ENCODE peak calls at places on chromosome 19, in four cellular contexts. N, X, L and J are unnamed samples.

GRCh38 chr19:14496849-14497346 is 971 bp upstream of the GIPC1 start:
- DNase-seq in L (no peak), X (no peak), N (no peak), J (no peak)

GRCh38 chr19:55493052-55493649 is 4.9 kb downstream of the SSC5D start:
- DNase-seq in L (no peak), N (no peak), X (no peak), J (no peak)

GRCh38 chr19:42683917-42684513 is 56.3 kb downstream of the PSG3 start:
- DNase-seq in N (no peak), X (peak; percentile 25), L (peak; percentile 5), J (no peak)

GRCh38 chr19:4913996-4914735 is 4.9 kb downstream of the UHRF1 start:
- DNase-seq in X (no peak), L (no peak), N (no peak), J (no peak)

GRCh38 chr19:46513461-46514236 is 18.0 kb upstream of the PNMA8B start:
- DNase-seq in L (peak; percentile 44), X (peak; percentile 83), N (no peak), J (peak; percentile 90)

GRCh38 chr19:1856698-1857603 is 6.4 kb downstream of the KLF16 start:
- DNase-seq in X (peak; percentile 87), N (no peak), L (peak; percentile 77), J (no peak)

GRCh38 chr19:15374796-15375440 is 4.7 kb downstream of the AKAP8 start:
- DNase-seq in X (no peak), N (no peak), L (no peak), J (no peak)

GRCh38 chr19:48398329-48399235 is 5.1 kb downstream of the GRIN2D start:
- DNase-seq in X (peak; percentile 98), L (peak; percentile 44), N (no peak), J (peak; percentile 73)

GRCh38 chr19:46009530-46010510 is 13.0 kb downstream of the PGLYRP1 start:
- DNase-seq in X (peak; percentile 72), L (peak; percentile 28), N (no peak), J (peak; percentile 79)

GRCh38 chr19:51131780-51132680 is 7.3 kb downstream of the SIGLEC9 start:
- DNase-seq in X (peak; percentile 67), L (no peak), N (no peak), J (no peak)

GRCh38 chr19:48858984-48859710 is 9.3 kb downstream of the PLEKHA4 start:
- DNase-seq in X (peak; percentile 90), L (no peak), N (no peak), J (peak; percentile 21)

GRCh38 chr19:44707794-44708193 is 8.8 kb downstream of the CEACAM16 start:
- DNase-seq in N (no peak), L (no peak), X (no peak), J (no peak)

GRCh38 chr19:6534451-6535093 is 3.7 kb downstream of the TNFSF9 start:
- DNase-seq in N (no peak), X (no peak), L (no peak), J (no peak)

GRCh38 chr19:11342429-11342828 is 3.0 kb upstream of the RAB3D start:
- DNase-seq in N (no peak), X (no peak), L (no peak), J (no peak)

GRCh38 chr19:41327499-41328156 is 17.7 kb downstream of the CCDC97 start:
- DNase-seq in N (no peak), L (no peak), X (no peak), J (no peak)

GRCh38 chr19:15476334-15476733 is 3.0 kb downstream of the PGLYRP2 start:
- DNase-seq in N (no peak), X (no peak), L (no peak), J (no peak)

GRCh38 chr19:19642506-19643157 is 825 bp downstream of the GMIP start:
- DNase-seq in L (no peak), N (no peak), X (peak; percentile 44), J (no peak)

GRCh38 chr19:48368942-48369341 is 4.8 kb downstream of the SYNGR4 start:
- DNase-seq in L (no peak), N (no peak), X (no peak), J (no peak)

GRCh38 chr19:49710372-49710951 is 19.5 kb downstream of the CPT1C start:
- DNase-seq in N (no peak), X (peak; percentile 47), L (no peak), J (no peak)

GRCh38 chr19:4523306-4524110 is 5.2 kb upstream of the PLIN4 start:
- DNase-seq in N (no peak), L (peak; percentile 51), X (peak; percentile 80), J (peak; percentile 67)

GRCh38 chr19:15265849-15266248 is 33.6 kb upstream of the EPHX3 start:
- DNase-seq in L (no peak), X (no peak), N (no peak), J (no peak)

GRCh38 chr19:16229322-16229641 is 31.6 kb downstream of the AP1M1 start:
- DNase-seq in N (no peak), L (no peak), X (no peak), J (no peak)

GRCh38 chr19:29383696-29384095 is 142.1 kb upstream of the VSTM2B start:
- DNase-seq in X (no peak), L (no peak), N (no peak), J (no peak)

GRCh38 chr19:1567848-1568227 is 287 bp downstream of the MEX3D start:
- DNase-seq in N (no peak), L (no peak), X (no peak), J (no peak)

GRCh38 chr19:50204811-50205675 is 1.6 kb downstream of the MYH14 start:
- DNase-seq in X (peak; percentile 42), L (peak; percentile 70), N (no peak), J (no peak)

GRCh38 chr19:32464279-32464678 is 58.7 kb downstream of the DPY19L3 start:
- DNase-seq in L (no peak), X (no peak), N (no peak), J (no peak)

GRCh38 chr19:10420444-10421239 is at the start of gene PDE4A:
- DNase-seq in X (peak; percentile 78), L (no peak), N (no peak), J (no peak)

GRCh38 chr19:31548941-31549340 is 199.7 kb upstream of the TSHZ3 start:
- DNase-seq in N (no peak), L (no peak), X (no peak), J (peak; percentile 16)

GRCh38 chr19:9850235-9850959 is 15.3 kb downstream of the PIN1 start:
- DNase-seq in N (no peak), X (no peak), L (no peak), J (no peak)

GRCh38 chr19:33500991-33501390 is 20.6 kb downstream of the PEPD start:
- DNase-seq in X (no peak), N (no peak), L (no peak), J (no peak)
- TF ChIP-seq SP1 in X (no peak), N (no peak), L (no peak), J (no peak)

GRCh38 chr19:39924389-39924788 is 10.0 kb downstream of the FCGBP start:
- DNase-seq in L (no peak), X (no peak), N (no peak), J (no peak)
- TF ChIP-seq TARDBP in L (no peak), X (no peak), N (no peak), J (no peak)

GRCh38 chr19:34317311-34317927 is 47.6 kb upstream of the GPI start:
- DNase-seq in L (no peak), N (no peak), X (peak; percentile 45), J (peak; percentile 26)
- TF ChIP-seq SP1 in L (no peak), N (no peak), X (no peak), J (no peak)

DNA sequence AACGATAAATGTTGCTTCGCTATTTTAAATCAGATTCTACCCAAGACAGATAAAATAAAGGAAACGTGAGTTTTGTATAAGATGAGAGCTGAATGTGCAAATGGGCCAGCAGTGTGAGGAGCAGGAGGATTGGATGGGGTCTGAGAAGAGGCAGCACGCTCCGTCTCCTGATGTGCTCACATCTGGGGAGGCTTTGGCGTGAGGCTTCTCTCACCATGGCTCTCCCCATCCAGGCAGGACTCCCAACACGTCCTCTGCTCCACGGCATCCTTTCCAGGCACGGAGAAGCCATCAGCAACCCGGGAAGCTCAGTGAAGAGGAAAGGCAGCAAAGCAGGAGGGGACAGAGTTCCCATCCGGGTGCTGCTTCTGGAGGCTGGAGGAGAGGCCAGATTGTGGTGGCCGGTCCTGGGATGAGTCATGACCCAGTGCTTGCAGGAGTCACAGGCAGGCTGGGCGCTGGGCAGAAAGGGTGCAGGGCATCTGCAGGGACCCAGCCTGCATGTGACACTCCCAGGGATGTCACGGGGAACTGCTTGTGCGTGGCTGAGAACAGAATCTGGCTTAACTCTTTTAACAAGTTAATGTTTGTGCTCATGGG is 47.5 kb downstream of the ZNF536 start:
- DNase-seq in X (no peak), N (no peak), L (no peak), J (no peak)
- TF ChIP-seq TARDBP in X (no peak), N (no peak), L (no peak), J (no peak)